ENCODE peak calls at places on chromosomes 16 and 17, in five cellular contexts. One of them, this sample, is unnamed.

GRCh38 chr17:41959336-41960095 is 7.1 kb upstream of the CNP start:
- DNase-seq in fibroblast of the conjunctiva: peak
- DNase-seq in left colon: no peak
- DNase-seq in activated T-cell treated with anti-CD3 and anti-CD28 coated beads, Interleukin-2, amount 50 U/mL, for 48 hours: no peak
- DNase-seq in posterior cingulate gyrus: no peak
- DNase-seq in this sample: no peak

GRCh38 chr16:71648921-71649320 is 22.9 kb downstream of the MARVELD3 start:
- DNase-seq in fibroblast of the conjunctiva: no peak
- DNase-seq in left colon: no peak
- DNase-seq in activated T-cell treated with anti-CD3 and anti-CD28 coated beads, Interleukin-2, amount 50 U/mL, for 48 hours: no peak
- DNase-seq in posterior cingulate gyrus: no peak
- DNase-seq in this sample: no peak

GRCh38 chr17:59355695-59356323 is 24.4 kb downstream of the YPEL2 start:
- DNase-seq in fibroblast of the conjunctiva: no peak
- DNase-seq in left colon: no peak
- DNase-seq in activated T-cell treated with anti-CD3 and anti-CD28 coated beads, Interleukin-2, amount 50 U/mL, for 48 hours: no peak
- DNase-seq in posterior cingulate gyrus: peak
- DNase-seq in this sample: no peak

GRCh38 chr17:74119960-74120359 is 83.5 kb upstream of the RPL38 start:
- DNase-seq in fibroblast of the conjunctiva: no peak
- DNase-seq in left colon: no peak
- DNase-seq in activated T-cell treated with anti-CD3 and anti-CD28 coated beads, Interleukin-2, amount 50 U/mL, for 48 hours: no peak
- DNase-seq in posterior cingulate gyrus: no peak
- DNase-seq in this sample: no peak

GRCh38 chr16:50369133-50369804 is 481 bp upstream of the BRD7 start:
- DNase-seq in fibroblast of the conjunctiva: no peak
- DNase-seq in left colon: no peak
- DNase-seq in activated T-cell treated with anti-CD3 and anti-CD28 coated beads, Interleukin-2, amount 50 U/mL, for 48 hours: no peak
- DNase-seq in posterior cingulate gyrus: no peak
- DNase-seq in this sample: no peak

GRCh38 chr17:41580651-41581365 is 5.9 kb downstream of the KRT14 start:
- DNase-seq in fibroblast of the conjunctiva: no peak
- DNase-seq in left colon: no peak
- DNase-seq in activated T-cell treated with anti-CD3 and anti-CD28 coated beads, Interleukin-2, amount 50 U/mL, for 48 hours: no peak
- DNase-seq in posterior cingulate gyrus: no peak
- DNase-seq in this sample: no peak

GRCh38 chr17:1055751-1056645 is 59.1 kb downstream of the TIMM22 start:
- DNase-seq in fibroblast of the conjunctiva: peak
- DNase-seq in left colon: no peak
- DNase-seq in activated T-cell treated with anti-CD3 and anti-CD28 coated beads, Interleukin-2, amount 50 U/mL, for 48 hours: peak
- DNase-seq in posterior cingulate gyrus: peak
- DNase-seq in this sample: peak

GRCh38 chr16:21184834-21185233 is 26.4 kb downstream of the LDAF1 start:
- DNase-seq in fibroblast of the conjunctiva: no peak
- DNase-seq in left colon: no peak
- DNase-seq in activated T-cell treated with anti-CD3 and anti-CD28 coated beads, Interleukin-2, amount 50 U/mL, for 48 hours: peak
- DNase-seq in posterior cingulate gyrus: no peak
- DNase-seq in this sample: no peak

GRCh38 chr17:35799942-35800341 is 4.5 kb upstream of the MMP28 start:
- DNase-seq in fibroblast of the conjunctiva: no peak
- DNase-seq in left colon: peak
- DNase-seq in activated T-cell treated with anti-CD3 and anti-CD28 coated beads, Interleukin-2, amount 50 U/mL, for 48 hours: no peak
- DNase-seq in posterior cingulate gyrus: no peak
- DNase-seq in this sample: peak

GRCh38 chr17:55728833-55729232 is 6.2 kb upstream of the TMEM100 start:
- DNase-seq in fibroblast of the conjunctiva: no peak
- DNase-seq in left colon: no peak
- DNase-seq in activated T-cell treated with anti-CD3 and anti-CD28 coated beads, Interleukin-2, amount 50 U/mL, for 48 hours: no peak
- DNase-seq in posterior cingulate gyrus: no peak
- DNase-seq in this sample: no peak

GRCh38 chr17:81009124-81009523 is 17.5 kb downstream of the CHMP6 start:
- DNase-seq in fibroblast of the conjunctiva: no peak
- DNase-seq in left colon: no peak
- DNase-seq in activated T-cell treated with anti-CD3 and anti-CD28 coated beads, Interleukin-2, amount 50 U/mL, for 48 hours: no peak
- DNase-seq in posterior cingulate gyrus: no peak
- DNase-seq in this sample: no peak